ENCODE peak calls at places on chromosomes 2 and 18, in four cellular contexts. P, M, T and D are unnamed samples.

GRCh38 chr2:136582631-136583205 is 182.6 kb upstream of the THSD7B start:
- DNase-seq in T (no peak), P (no peak), M (peak), D (no peak)

GRCh38 chr18:9539283-9539682 is 64.0 kb downstream of the RALBP1 start:
- DNase-seq in T (no peak), P (no peak), M (peak), D (peak)

GRCh38 chr18:9763157-9763556 is 55.1 kb downstream of the RAB31 start:
- DNase-seq in P (no peak), T (no peak), M (no peak), D (no peak)

GRCh38 chr2:133422946-133423345 is 145.3 kb downstream of the NCKAP5 start:
- DNase-seq in M (no peak), P (no peak), T (peak), D (peak)

GRCh38 chr2:117137371-117137770 is 677.1 kb upstream of the DDX18 start:
- DNase-seq in M (no peak), T (no peak), P (no peak), D (no peak)

GRCh38 chr18:45361148-45361851 is 254.0 kb upstream of the SLC14A2 start:
- DNase-seq in P (no peak), M (no peak), T (peak), D (peak)

GRCh38 chr2:133092571-133092970 is 422.6 kb upstream of the LYPD1 start:
- DNase-seq in T (no peak), M (no peak), P (no peak), D (no peak)

GRCh38 chr2:190583507-190584337 is 49.2 kb upstream of the NEMP2 start:
- DNase-seq in M (no peak), T (no peak), P (peak), D (no peak)

GRCh38 chr18:75131455-75132000 is 77.4 kb downstream of the PTGR3 start:
- DNase-seq in M (no peak), T (no peak), P (no peak), D (no peak)

GRCh38 chr18:62811674-62812073 is 96.3 kb downstream of the PHLPP1 start:
- DNase-seq in T (no peak), P (no peak), M (no peak), D (no peak)

GRCh38 chr2:64888591-64889309 is 100.4 kb upstream of the SLC1A4 start:
- DNase-seq in T (no peak), P (no peak), M (no peak), D (no peak)

GRCh38 chr2:61537590-61538178 is 472 bp downstream of the XPO1 start:
- DNase-seq in T (no peak), P (no peak), M (no peak), D (no peak)

GRCh38 chr2:113275556-113276215 is 3.0 kb downstream of the PAX8 start:
- DNase-seq in P (no peak), M (no peak), T (no peak), D (no peak)

GRCh38 chr2:210195066-210195852 is 24.1 kb upstream of the KANSL1L start:
- DNase-seq in T (no peak), P (peak), M (peak), D (no peak)

GRCh38 chr18:58202406-58202730 is 158.3 kb downstream of the NEDD4L start:
- DNase-seq in P (no peak), T (no peak), M (no peak), D (no peak)

GRCh38 chr2:51710222-51710621 is 678.3 kb upstream of the NRXN1 start:
- DNase-seq in T (no peak), M (no peak), P (peak), D (no peak)

GRCh38 chr18:36284671-36285295 is 12.7 kb upstream of the FHOD3 start:
- DNase-seq in M (peak), T (peak), P (peak), D (no peak)

GRCh38 chr2:172847188-172847587 is 111.5 kb downstream of the RAPGEF4 start:
- DNase-seq in T (no peak), P (no peak), M (no peak), D (no peak)

GRCh38 chr18:11520536-11520935 is 88.9 kb upstream of the SLC35G4 start:
- DNase-seq in M (no peak), T (no peak), P (no peak), D (no peak)

GRCh38 chr2:107730898-107731297 is 95.8 kb upstream of the RGPD4 start:
- DNase-seq in P (no peak), T (no peak), M (no peak), D (no peak)

GRCh38 chr2:69119104-69119503 is 106.1 kb downstream of the ANTXR1 start:
- DNase-seq in M (no peak), T (no peak), P (no peak), D (no peak)

GRCh38 chr2:156687715-156688114 is 251.5 kb downstream of the GPD2 start:
- DNase-seq in M (no peak), T (no peak), P (no peak), D (no peak)

GRCh38 chr2:144364988-144365738 is 154.8 kb downstream of the ZEB2 start:
- DNase-seq in P (no peak), T (no peak), M (no peak), D (peak)

GRCh38 chr2:864501-865106 is 86.0 kb upstream of the SNTG2 start:
- DNase-seq in M (no peak), T (no peak), P (no peak), D (no peak)

GRCh38 chr2:204871246-204871953 is 326.1 kb downstream of the PARD3B start:
- DNase-seq in T (no peak), P (peak), M (peak), D (no peak)

GRCh38 chr18:51092097-51092496 is 62.1 kb downstream of the SMAD4 start:
- DNase-seq in M (no peak), P (no peak), T (no peak), D (no peak)

GRCh38 chr18:46429649-46430224 is 227.3 kb downstream of the LOXHD1 start:
- DNase-seq in T (no peak), M (no peak), P (no peak), D (no peak)

GRCh38 chr2:27313882-27314645 is 5.8 kb upstream of the UCN start:
- DNase-seq in T (no peak), M (no peak), P (no peak), D (no peak)

GRCh38 chr2:102186676-102187190 is at the start of gene IL1RL2:
- DNase-seq in M (no peak), T (no peak), P (no peak), D (no peak)

GRCh38 chr2:217792611-217793527 is 209.9 kb downstream of the TNS1 start:
- DNase-seq in T (no peak), M (no peak), P (no peak), D (no peak)

GRCh38 chr18:50853863-50854271 is 25.1 kb upstream of the ME2 start:
- DNase-seq in P (no peak), T (peak), M (no peak), D (no peak)